ENCODE peak calls at places on chromosomes 6 and 20, in six cellular contexts. One of them, this sample, is unnamed.

GRCh38 chr6:66526061-66526460 is 819.0 kb upstream of the EYS start:
- DNase-seq in H7: no peak
- DNase-seq in CD8-positive, alpha-beta memory T cell: no peak
- DNase-seq in brain microvascular endothelial cell: no peak
- DNase-seq in lower lobe of right lung: no peak
- DNase-seq in mammary epithelial cell: no peak
- DNase-seq in this sample: no peak

GRCh38 chr6:835476-836160 is 142.7 kb upstream of the EXOC2 start:
- DNase-seq in H7: no peak
- DNase-seq in CD8-positive, alpha-beta memory T cell: no peak
- DNase-seq in brain microvascular endothelial cell: no peak
- DNase-seq in lower lobe of right lung: no peak
- DNase-seq in mammary epithelial cell: peak
- DNase-seq in this sample: peak

GRCh38 chr6:74289881-74290280 is 593.9 kb downstream of the CD109 start:
- DNase-seq in H7: no peak
- DNase-seq in CD8-positive, alpha-beta memory T cell: no peak
- DNase-seq in brain microvascular endothelial cell: no peak
- DNase-seq in lower lobe of right lung: no peak
- DNase-seq in mammary epithelial cell: no peak
- DNase-seq in this sample: no peak

GRCh38 chr6:71248306-71248705 is 40.3 kb upstream of the OGFRL1 start:
- DNase-seq in H7: no peak
- DNase-seq in CD8-positive, alpha-beta memory T cell: no peak
- DNase-seq in brain microvascular endothelial cell: peak
- DNase-seq in lower lobe of right lung: no peak
- DNase-seq in mammary epithelial cell: peak
- DNase-seq in this sample: peak

GRCh38 chr6:158031445-158032353 is 50.0 kb downstream of the SYNJ2 start:
- DNase-seq in H7: peak
- DNase-seq in CD8-positive, alpha-beta memory T cell: peak
- DNase-seq in brain microvascular endothelial cell: peak
- DNase-seq in lower lobe of right lung: peak
- DNase-seq in mammary epithelial cell: no peak
- DNase-seq in this sample: no peak

GRCh38 chr6:156593127-156593526 is 184.1 kb upstream of the ARID1B start:
- DNase-seq in H7: no peak
- DNase-seq in CD8-positive, alpha-beta memory T cell: no peak
- DNase-seq in brain microvascular endothelial cell: no peak
- DNase-seq in lower lobe of right lung: no peak
- DNase-seq in mammary epithelial cell: no peak
- DNase-seq in this sample: no peak

GRCh38 chr20:53126185-53126584 is 154.0 kb downstream of the TSHZ2 start:
- DNase-seq in H7: peak
- DNase-seq in CD8-positive, alpha-beta memory T cell: no peak
- DNase-seq in brain microvascular endothelial cell: no peak
- DNase-seq in lower lobe of right lung: no peak
- DNase-seq in mammary epithelial cell: peak
- DNase-seq in this sample: peak

GRCh38 chr20:63850689-63851547 is 10.4 kb upstream of the ABHD16B start:
- DNase-seq in H7: no peak
- DNase-seq in CD8-positive, alpha-beta memory T cell: no peak
- DNase-seq in brain microvascular endothelial cell: no peak
- DNase-seq in lower lobe of right lung: no peak
- DNase-seq in mammary epithelial cell: no peak
- DNase-seq in this sample: no peak

GRCh38 chr6:46254946-46255345 is 84.2 kb upstream of the ENPP5 start:
- DNase-seq in H7: no peak
- DNase-seq in CD8-positive, alpha-beta memory T cell: no peak
- DNase-seq in brain microvascular endothelial cell: no peak
- DNase-seq in lower lobe of right lung: no peak
- DNase-seq in mammary epithelial cell: no peak
- DNase-seq in this sample: no peak

GRCh38 chr6:37990762-37991525 is 171.4 kb downstream of the ZFAND3 start:
- DNase-seq in H7: no peak
- DNase-seq in CD8-positive, alpha-beta memory T cell: no peak
- DNase-seq in brain microvascular endothelial cell: peak
- DNase-seq in lower lobe of right lung: no peak
- DNase-seq in mammary epithelial cell: peak
- DNase-seq in this sample: peak

GRCh38 chr6:72733045-72733444 is 111.2 kb downstream of the KCNQ5 start:
- DNase-seq in H7: no peak
- DNase-seq in CD8-positive, alpha-beta memory T cell: no peak
- DNase-seq in brain microvascular endothelial cell: no peak
- DNase-seq in lower lobe of right lung: no peak
- DNase-seq in mammary epithelial cell: no peak
- DNase-seq in this sample: peak

GRCh38 chr20:17637413-17637780 is 44.6 kb downstream of the RRBP1 start:
- DNase-seq in H7: no peak
- DNase-seq in CD8-positive, alpha-beta memory T cell: no peak
- DNase-seq in brain microvascular endothelial cell: no peak
- DNase-seq in lower lobe of right lung: no peak
- DNase-seq in mammary epithelial cell: no peak
- DNase-seq in this sample: no peak

GRCh38 chr6:11144393-11144829 is 32.9 kb upstream of the ERVFRD-1 start:
- DNase-seq in H7: peak
- DNase-seq in CD8-positive, alpha-beta memory T cell: peak
- DNase-seq in brain microvascular endothelial cell: peak
- DNase-seq in lower lobe of right lung: peak
- DNase-seq in mammary epithelial cell: peak
- DNase-seq in this sample: peak

GRCh38 chr6:156601821-156602301 is 175.3 kb upstream of the ARID1B start:
- DNase-seq in H7: no peak
- DNase-seq in CD8-positive, alpha-beta memory T cell: no peak
- DNase-seq in brain microvascular endothelial cell: no peak
- DNase-seq in lower lobe of right lung: no peak
- DNase-seq in mammary epithelial cell: no peak
- DNase-seq in this sample: no peak

GRCh38 chr20:57079016-57080005 is 187.1 kb downstream of the BMP7 start:
- DNase-seq in H7: no peak
- DNase-seq in CD8-positive, alpha-beta memory T cell: no peak
- DNase-seq in brain microvascular endothelial cell: no peak
- DNase-seq in lower lobe of right lung: no peak
- DNase-seq in mammary epithelial cell: no peak
- DNase-seq in this sample: no peak

GRCh38 chr6:152503541-152503940 is 133.6 kb downstream of the SYNE1 start:
- DNase-seq in H7: no peak
- DNase-seq in CD8-positive, alpha-beta memory T cell: no peak
- DNase-seq in brain microvascular endothelial cell: no peak
- DNase-seq in lower lobe of right lung: no peak
- DNase-seq in mammary epithelial cell: no peak
- DNase-seq in this sample: peak

GRCh38 chr6:148538251-148539190 is 195.9 kb downstream of the SASH1 start:
- DNase-seq in H7: no peak
- DNase-seq in CD8-positive, alpha-beta memory T cell: no peak
- DNase-seq in brain microvascular endothelial cell: no peak
- DNase-seq in lower lobe of right lung: no peak
- DNase-seq in mammary epithelial cell: no peak
- DNase-seq in this sample: no peak

GRCh38 chr6:12238191-12238590 is 52.0 kb upstream of the EDN1 start:
- DNase-seq in H7: no peak
- DNase-seq in CD8-positive, alpha-beta memory T cell: no peak
- DNase-seq in brain microvascular endothelial cell: no peak
- DNase-seq in lower lobe of right lung: no peak
- DNase-seq in mammary epithelial cell: no peak
- DNase-seq in this sample: no peak

GRCh38 chr6:3370361-3371221 is 86.3 kb downstream of the SLC22A23 start:
- DNase-seq in H7: no peak
- DNase-seq in CD8-positive, alpha-beta memory T cell: no peak
- DNase-seq in brain microvascular endothelial cell: no peak
- DNase-seq in lower lobe of right lung: no peak
- DNase-seq in mammary epithelial cell: no peak
- DNase-seq in this sample: no peak

GRCh38 chr6:130033999-130034814 is 15.8 kb downstream of the L3MBTL3 start:
- DNase-seq in H7: no peak
- DNase-seq in CD8-positive, alpha-beta memory T cell: no peak
- DNase-seq in brain microvascular endothelial cell: peak
- DNase-seq in lower lobe of right lung: no peak
- DNase-seq in mammary epithelial cell: peak
- DNase-seq in this sample: peak

GRCh38 chr20:37969949-37970855 is 63.1 kb downstream of the TTI1 start:
- DNase-seq in H7: no peak
- DNase-seq in CD8-positive, alpha-beta memory T cell: no peak
- DNase-seq in brain microvascular endothelial cell: no peak
- DNase-seq in lower lobe of right lung: no peak
- DNase-seq in mammary epithelial cell: peak
- DNase-seq in this sample: peak

DNA sequence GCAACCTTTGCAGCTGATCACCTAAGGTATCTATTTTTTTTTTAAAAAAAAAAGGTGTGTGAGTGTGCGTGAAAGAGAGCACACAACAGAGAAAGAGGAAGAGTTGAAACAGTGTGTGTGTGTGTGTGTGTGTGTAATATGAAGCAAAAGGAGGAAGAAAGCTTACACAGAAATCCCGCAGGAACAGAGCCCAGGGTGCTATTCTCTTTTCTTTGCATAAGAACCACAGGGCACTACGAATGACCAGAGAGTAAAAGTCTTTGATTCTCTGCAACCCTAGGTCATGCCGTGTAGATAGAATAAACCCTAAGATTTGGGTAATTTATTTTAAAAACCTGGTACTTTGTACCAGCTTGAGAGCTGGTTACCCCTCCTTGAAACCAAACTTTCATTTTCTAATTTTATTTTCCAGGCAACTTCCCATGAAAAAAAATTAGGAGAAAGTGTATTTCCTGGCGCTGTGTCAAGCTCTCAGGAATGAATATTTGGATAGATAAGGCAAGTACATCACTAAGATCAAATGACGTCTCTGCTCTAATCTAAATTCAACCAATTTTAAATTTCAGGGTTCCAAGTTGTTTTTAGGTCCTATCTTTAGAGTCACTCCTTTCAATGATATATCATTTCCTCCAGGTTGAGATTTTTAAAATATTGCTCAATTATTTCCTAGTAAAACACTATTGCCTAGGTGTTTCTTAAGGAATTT is 47.9 kb upstream of the ID4 start:
- DNase-seq in H7: peak
- DNase-seq in CD8-positive, alpha-beta memory T cell: no peak
- DNase-seq in brain microvascular endothelial cell: peak
- DNase-seq in lower lobe of right lung: no peak
- DNase-seq in mammary epithelial cell: no peak
- DNase-seq in this sample: no peak
- H3K4me3 ChIP-seq in H7: no peak
- H3K4me3 ChIP-seq in CD8-positive, alpha-beta memory T cell: no peak
- H3K4me3 ChIP-seq in brain microvascular endothelial cell: no peak
- H3K4me3 ChIP-seq in lower lobe of right lung: no peak
- H3K4me3 ChIP-seq in mammary epithelial cell: no peak
- H3K4me3 ChIP-seq in this sample: no peak

DNA sequence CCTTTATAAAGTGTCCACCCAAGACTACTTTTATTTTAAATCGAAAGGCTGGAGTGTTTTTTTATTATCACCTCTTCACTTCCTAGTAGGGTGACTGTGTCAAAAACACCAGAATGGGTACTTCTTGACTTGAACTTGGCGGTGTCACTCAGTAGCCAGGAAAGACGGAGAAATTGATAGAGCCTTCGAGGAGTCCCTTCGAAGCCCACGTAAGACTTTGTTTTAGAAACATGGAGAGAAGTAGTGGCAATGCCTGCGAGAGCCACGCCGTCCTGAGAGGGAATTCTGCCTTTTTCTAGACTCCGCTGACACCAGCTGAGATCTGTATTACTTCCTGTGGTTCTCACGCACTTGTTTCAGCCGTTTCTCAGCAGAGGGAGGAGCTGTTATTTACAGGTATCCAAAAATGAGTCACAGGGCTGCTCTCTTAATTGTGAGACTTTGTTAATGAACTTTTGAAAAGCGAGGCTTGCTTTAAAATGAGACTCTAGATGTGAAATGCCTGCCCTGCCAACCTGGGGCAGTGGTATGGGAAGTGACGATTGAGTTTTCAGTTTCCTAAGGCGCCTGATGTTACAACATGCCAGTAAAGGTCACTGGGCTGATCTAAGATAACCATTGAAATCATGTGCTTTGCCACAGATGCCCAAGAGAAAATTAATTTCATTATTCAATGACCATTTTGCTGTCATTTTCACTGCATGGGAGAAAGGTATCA is 852 bp downstream of the STX11 start:
- DNase-seq in H7: peak
- DNase-seq in CD8-positive, alpha-beta memory T cell: peak
- DNase-seq in brain microvascular endothelial cell: no peak
- DNase-seq in lower lobe of right lung: peak
- DNase-seq in mammary epithelial cell: peak
- DNase-seq in this sample: peak
- H3K4me3 ChIP-seq in H7: peak
- H3K4me3 ChIP-seq in CD8-positive, alpha-beta memory T cell: peak
- H3K4me3 ChIP-seq in brain microvascular endothelial cell: peak
- H3K4me3 ChIP-seq in lower lobe of right lung: peak
- H3K4me3 ChIP-seq in mammary epithelial cell: peak
- H3K4me3 ChIP-seq in this sample: peak

DNA sequence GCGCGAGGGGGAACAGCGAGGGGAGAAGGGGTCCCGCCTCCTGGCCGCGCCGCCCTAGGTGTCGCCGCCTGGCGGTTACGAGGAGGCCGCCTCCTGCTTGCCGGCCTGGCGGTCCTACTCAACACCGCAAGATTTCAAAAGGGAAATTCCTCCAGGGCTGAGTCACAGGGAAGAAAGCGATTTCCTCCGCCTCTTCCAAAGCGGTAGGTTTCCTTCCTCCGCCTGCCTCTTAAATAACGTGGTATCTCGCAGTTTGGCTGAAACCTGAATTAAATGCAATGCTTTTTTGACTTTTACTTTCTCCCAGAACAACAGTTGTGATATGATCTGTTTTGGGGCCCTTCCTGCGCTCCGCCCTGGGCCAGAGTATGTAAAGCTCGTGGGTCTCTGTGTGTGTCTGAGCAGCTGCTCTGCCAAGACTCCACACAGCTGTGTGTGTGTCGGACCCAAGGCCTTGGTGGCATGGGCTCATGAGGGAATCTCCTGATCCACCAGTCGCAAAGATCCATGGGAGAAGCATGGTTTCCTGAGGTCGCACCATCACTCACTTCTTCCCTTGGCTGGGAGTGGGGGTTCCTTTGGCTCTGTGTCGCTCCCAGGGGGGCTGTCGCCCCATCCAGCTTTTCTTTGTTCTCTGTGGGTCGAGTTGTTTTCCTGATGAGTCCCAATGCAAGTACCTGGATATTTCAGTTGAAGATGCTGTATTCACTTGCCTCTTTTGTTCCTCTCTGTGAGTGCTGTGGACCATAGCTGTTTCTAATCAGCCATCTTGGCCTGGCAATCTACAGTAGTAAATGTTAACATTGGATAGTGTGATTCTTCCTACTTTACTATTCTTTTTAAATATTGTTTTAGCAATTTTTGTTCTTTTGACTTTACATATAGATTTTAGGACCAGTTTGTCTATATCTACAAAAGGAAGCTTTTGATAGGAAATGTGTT is 31.6 kb upstream of the NOTCH4 start:
- DNase-seq in H7: peak
- DNase-seq in CD8-positive, alpha-beta memory T cell: peak
- DNase-seq in brain microvascular endothelial cell: peak
- DNase-seq in lower lobe of right lung: peak
- DNase-seq in mammary epithelial cell: peak
- DNase-seq in this sample: peak
- H3K4me3 ChIP-seq in H7: peak
- H3K4me3 ChIP-seq in CD8-positive, alpha-beta memory T cell: peak
- H3K4me3 ChIP-seq in brain microvascular endothelial cell: peak
- H3K4me3 ChIP-seq in lower lobe of right lung: peak
- H3K4me3 ChIP-seq in mammary epithelial cell: peak
- H3K4me3 ChIP-seq in this sample: peak

GRCh38 chr6:31483392-31483791 is 14.6 kb upstream of the MICB start:
- DNase-seq in H7: no peak
- DNase-seq in CD8-positive, alpha-beta memory T cell: no peak
- DNase-seq in brain microvascular endothelial cell: no peak
- DNase-seq in lower lobe of right lung: no peak
- DNase-seq in mammary epithelial cell: no peak
- DNase-seq in this sample: no peak
- H3K4me3 ChIP-seq in H7: no peak
- H3K4me3 ChIP-seq in CD8-positive, alpha-beta memory T cell: no peak
- H3K4me3 ChIP-seq in brain microvascular endothelial cell: no peak
- H3K4me3 ChIP-seq in lower lobe of right lung: no peak
- H3K4me3 ChIP-seq in mammary epithelial cell: no peak
- H3K4me3 ChIP-seq in this sample: no peak

This sample was measured in bronchial epithelial cell.